ENCODE peak calls at places on chromosomes 2 and 18, in four cellular contexts. One of them, this sample, is unnamed.

GRCh38 chr2:217829420-217829819 is 173.4 kb downstream of the TNS1 start:
- DNase-seq in fibroblast of lung: no peak
- DNase-seq in HepG2: no peak
- DNase-seq in right lobe of liver: no peak
- DNase-seq in this sample: no peak

GRCh38 chr2:150085478-150085877 is 402.0 kb downstream of the RND3 start:
- DNase-seq in fibroblast of lung: no peak
- DNase-seq in HepG2: no peak
- DNase-seq in right lobe of liver: no peak
- DNase-seq in this sample: no peak

GRCh38 chr2:190451561-190452176 is 43.5 kb downstream of the MFSD6 start:
- DNase-seq in fibroblast of lung: peak
- DNase-seq in HepG2: no peak
- DNase-seq in right lobe of liver: no peak
- DNase-seq in this sample: no peak

GRCh38 chr2:86302320-86302719 is 35.1 kb downstream of the REEP1 start:
- DNase-seq in fibroblast of lung: no peak
- DNase-seq in HepG2: no peak
- DNase-seq in right lobe of liver: no peak
- DNase-seq in this sample: no peak

GRCh38 chr2:78201064-78201575 is 678.9 kb upstream of the LRRTM4 start:
- DNase-seq in fibroblast of lung: no peak
- DNase-seq in HepG2: no peak
- DNase-seq in right lobe of liver: no peak
- DNase-seq in this sample: no peak

GRCh38 chr18:6785001-6785400 is 55.5 kb downstream of the ARHGAP28 start:
- DNase-seq in fibroblast of lung: peak
- DNase-seq in HepG2: no peak
- DNase-seq in right lobe of liver: no peak
- DNase-seq in this sample: no peak

GRCh38 chr2:58237741-58238140 is 3.4 kb downstream of the FANCL start:
- DNase-seq in fibroblast of lung: no peak
- DNase-seq in HepG2: no peak
- DNase-seq in right lobe of liver: no peak
- DNase-seq in this sample: no peak

GRCh38 chr2:118810766-118811165 is 36.7 kb downstream of the EN1 start:
- DNase-seq in fibroblast of lung: no peak
- DNase-seq in HepG2: no peak
- DNase-seq in right lobe of liver: no peak
- DNase-seq in this sample: no peak

GRCh38 chr18:9280854-9281253 is 53.7 kb upstream of the TWSG1 start:
- DNase-seq in fibroblast of lung: no peak
- DNase-seq in HepG2: no peak
- DNase-seq in right lobe of liver: no peak
- DNase-seq in this sample: no peak

GRCh38 chr2:151560289-151560688 is 150.6 kb downstream of the RIF1 start:
- DNase-seq in fibroblast of lung: peak
- DNase-seq in HepG2: no peak
- DNase-seq in right lobe of liver: no peak
- DNase-seq in this sample: peak

GRCh38 chr18:48820483-48821250 is 130.1 kb downstream of the SMAD7 start:
- DNase-seq in fibroblast of lung: no peak
- DNase-seq in HepG2: no peak
- DNase-seq in right lobe of liver: peak
- DNase-seq in this sample: no peak

GRCh38 chr18:36284671-36285295 is 12.7 kb upstream of the FHOD3 start:
- DNase-seq in fibroblast of lung: peak
- DNase-seq in HepG2: peak
- DNase-seq in right lobe of liver: no peak
- DNase-seq in this sample: no peak

GRCh38 chr2:38146302-38146916 is 70.5 kb upstream of the CYP1B1 start:
- DNase-seq in fibroblast of lung: peak
- DNase-seq in HepG2: no peak
- DNase-seq in right lobe of liver: no peak
- DNase-seq in this sample: peak

GRCh38 chr2:37090019-37090477 is 5.7 kb downstream of the GPATCH11 start:
- DNase-seq in fibroblast of lung: no peak
- DNase-seq in HepG2: no peak
- DNase-seq in right lobe of liver: no peak
- DNase-seq in this sample: no peak

GRCh38 chr18:49460958-49461601 is 635 bp upstream of the DYM start:
- DNase-seq in fibroblast of lung: peak
- DNase-seq in HepG2: no peak
- DNase-seq in right lobe of liver: no peak
- DNase-seq in this sample: peak

GRCh38 chr2:72263043-72263780 is 115.5 kb upstream of the CYP26B1 start:
- DNase-seq in fibroblast of lung: peak
- DNase-seq in HepG2: no peak
- DNase-seq in right lobe of liver: no peak
- DNase-seq in this sample: no peak

GRCh38 chr2:240514631-240515030 is 43.2 kb downstream of the ANKMY1 start:
- DNase-seq in fibroblast of lung: no peak
- DNase-seq in HepG2: no peak
- DNase-seq in right lobe of liver: peak
- DNase-seq in this sample: no peak

GRCh38 chr2:127770973-127771735 is 39.8 kb downstream of the WDR33 start:
- DNase-seq in fibroblast of lung: peak
- DNase-seq in HepG2: peak
- DNase-seq in right lobe of liver: no peak
- DNase-seq in this sample: peak

GRCh38 chr18:3458378-3458777 is 8.4 kb downstream of the TGIF1 start:
- DNase-seq in fibroblast of lung: peak
- DNase-seq in HepG2: no peak
- DNase-seq in right lobe of liver: no peak
- DNase-seq in this sample: no peak

GRCh38 chr2:39128919-39129391 is 8.1 kb upstream of the SOS1 start:
- DNase-seq in fibroblast of lung: no peak
- DNase-seq in HepG2: peak
- DNase-seq in right lobe of liver: no peak
- DNase-seq in this sample: no peak

GRCh38 chr2:173715483-173715882 is 249.7 kb downstream of the SP3 start:
- DNase-seq in fibroblast of lung: peak
- DNase-seq in HepG2: no peak
- DNase-seq in right lobe of liver: no peak
- DNase-seq in this sample: no peak

GRCh38 chr18:31246460-31246859 is 71.5 kb upstream of the DSG1 start:
- DNase-seq in fibroblast of lung: no peak
- DNase-seq in HepG2: no peak
- DNase-seq in right lobe of liver: no peak
- DNase-seq in this sample: no peak

GRCh38 chr18:31245820-31246219 is 72.1 kb upstream of the DSG1 start:
- DNase-seq in fibroblast of lung: peak
- DNase-seq in HepG2: no peak
- DNase-seq in right lobe of liver: no peak
- DNase-seq in this sample: no peak

GRCh38 chr18:31243740-31244512 is 74.0 kb upstream of the DSG1 start:
- DNase-seq in fibroblast of lung: no peak
- DNase-seq in HepG2: peak
- DNase-seq in right lobe of liver: no peak
- DNase-seq in this sample: no peak

GRCh38 chr18:31247574-31248199 is 70.3 kb upstream of the DSG1 start:
- DNase-seq in fibroblast of lung: peak
- DNase-seq in HepG2: no peak
- DNase-seq in right lobe of liver: no peak
- DNase-seq in this sample: no peak

GRCh38 chr18:31244737-31245432 is 73.1 kb upstream of the DSG1 start:
- DNase-seq in fibroblast of lung: peak
- DNase-seq in HepG2: peak
- DNase-seq in right lobe of liver: no peak
- DNase-seq in this sample: no peak
- H3K4me3 ChIP-seq in fibroblast of lung: no peak
- H3K4me3 ChIP-seq in HepG2: peak
- H3K4me3 ChIP-seq in right lobe of liver: peak
- H3K4me3 ChIP-seq in this sample: no peak

DNA sequence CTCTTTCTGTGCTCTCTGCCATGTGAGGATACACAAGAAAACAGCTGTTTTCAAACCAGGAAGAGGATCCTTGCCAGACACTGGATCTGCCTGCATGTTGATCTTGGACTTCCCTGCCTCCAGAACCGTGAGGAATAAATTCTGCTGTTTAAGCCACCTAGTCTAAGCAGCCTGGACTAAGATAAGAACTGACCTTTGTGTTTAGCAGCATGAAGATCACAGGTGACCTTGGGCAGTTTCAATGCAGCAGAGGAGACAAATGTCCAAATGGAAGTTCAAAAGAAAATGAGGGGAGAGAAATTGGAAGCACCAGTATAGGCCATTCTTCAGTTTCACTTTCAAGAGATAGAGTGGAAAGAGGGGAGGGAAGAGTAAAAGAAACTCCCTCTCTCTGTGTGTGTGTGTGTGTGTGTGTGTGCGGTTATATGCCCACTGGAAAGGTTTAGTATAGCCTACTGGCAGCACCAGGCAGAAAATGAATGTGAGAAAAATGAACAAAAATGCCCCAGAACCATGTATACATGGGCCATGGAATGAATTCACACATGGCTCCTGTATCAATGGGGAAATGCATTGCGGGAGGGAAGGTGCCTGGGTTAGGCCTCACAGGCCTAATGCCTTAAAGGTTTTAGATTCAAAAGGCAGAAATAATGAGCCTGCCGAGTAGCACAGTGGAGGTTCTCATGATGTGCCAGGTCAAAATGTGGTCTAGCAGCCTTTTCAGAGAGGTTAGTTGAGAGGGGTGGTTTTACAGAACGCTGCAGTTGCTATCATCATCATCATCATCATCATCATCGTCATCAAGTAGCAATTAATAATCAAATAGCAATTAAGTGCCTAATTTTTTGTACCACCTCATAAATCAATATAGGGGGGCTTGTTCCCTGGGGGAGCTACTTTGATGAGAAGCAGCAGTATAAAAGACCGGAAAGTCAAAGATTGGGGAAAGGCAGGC is 1.1 kb upstream of the CERS6 start:
- DNase-seq in fibroblast of lung: no peak
- DNase-seq in HepG2: peak
- DNase-seq in right lobe of liver: no peak
- DNase-seq in this sample: no peak
- H3K4me3 ChIP-seq in fibroblast of lung: no peak
- H3K4me3 ChIP-seq in HepG2: peak
- H3K4me3 ChIP-seq in right lobe of liver: peak
- H3K4me3 ChIP-seq in this sample: peak

DNA sequence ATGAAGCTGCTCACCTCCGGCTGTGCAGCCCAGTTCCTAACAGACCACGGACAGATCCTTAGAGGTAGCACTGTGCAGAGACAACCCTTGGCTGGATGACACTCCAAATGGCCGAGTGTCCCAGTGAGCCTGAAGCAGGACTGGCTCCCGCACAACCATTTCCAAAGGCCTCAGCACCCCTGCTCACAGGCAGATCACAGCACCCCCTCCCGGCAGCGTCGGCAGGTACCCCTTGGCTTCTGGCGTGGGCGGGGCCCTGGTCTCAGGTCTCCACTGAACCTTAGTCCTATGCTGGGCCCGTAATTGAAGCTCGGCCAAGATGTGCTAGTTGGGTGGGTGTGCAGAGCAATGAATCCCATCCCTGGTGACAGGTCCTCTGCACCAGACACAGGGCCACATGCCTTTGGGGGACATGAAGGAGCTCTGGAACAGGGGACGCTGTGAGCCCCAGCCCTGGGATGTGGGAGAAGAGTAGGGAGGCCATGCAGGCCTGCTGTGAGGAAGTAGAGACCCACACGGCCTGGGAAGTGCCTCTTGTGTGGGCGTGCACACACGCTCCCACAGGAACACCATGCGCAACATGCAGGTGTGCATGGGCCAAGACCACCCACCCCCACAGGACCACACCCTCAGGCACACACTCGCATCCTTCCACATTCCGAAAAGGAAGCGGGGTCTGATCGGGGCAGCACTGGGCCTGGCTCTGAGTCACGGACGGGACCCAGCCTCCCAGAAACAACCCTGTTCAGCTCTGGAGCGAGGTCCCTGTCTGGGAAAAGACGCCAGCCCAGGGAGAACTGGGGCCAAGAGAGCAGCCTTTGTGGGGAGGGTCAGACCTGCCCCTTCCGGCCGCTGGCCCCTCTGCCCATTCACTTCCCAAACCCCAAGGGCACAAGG is 2.8 kb downstream of the DUSP2 start:
- DNase-seq in fibroblast of lung: no peak
- DNase-seq in HepG2: peak
- DNase-seq in right lobe of liver: no peak
- DNase-seq in this sample: no peak
- H3K4me3 ChIP-seq in fibroblast of lung: no peak
- H3K4me3 ChIP-seq in HepG2: no peak
- H3K4me3 ChIP-seq in right lobe of liver: no peak
- H3K4me3 ChIP-seq in this sample: no peak

DNA sequence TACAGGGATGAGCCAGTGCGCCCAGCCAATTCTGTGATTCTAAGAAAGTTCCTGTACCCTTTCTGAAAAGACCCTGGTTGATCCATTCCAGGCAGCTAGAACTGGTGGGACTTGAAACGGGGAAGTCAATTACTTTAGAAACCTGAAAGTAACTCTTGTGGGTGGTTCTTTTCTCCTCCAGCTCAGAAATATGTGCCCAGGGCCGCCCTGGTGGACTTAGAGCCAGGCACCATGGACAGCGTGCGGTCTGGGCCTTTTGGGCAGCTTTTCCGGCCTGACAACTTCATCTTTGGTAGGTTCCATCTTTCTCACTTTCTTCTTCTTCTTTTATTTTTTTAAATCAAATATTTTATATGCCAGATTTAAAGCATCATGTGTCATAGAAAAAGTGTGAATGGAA is 2.7 kb downstream of the TUBB6 start:
- DNase-seq in fibroblast of lung: no peak
- DNase-seq in HepG2: no peak
- DNase-seq in right lobe of liver: no peak
- DNase-seq in this sample: no peak
- H3K4me3 ChIP-seq in fibroblast of lung: no peak
- H3K4me3 ChIP-seq in HepG2: no peak
- H3K4me3 ChIP-seq in right lobe of liver: no peak
- H3K4me3 ChIP-seq in this sample: peak

This sample was measured in skeletal muscle cell.